ENCODE peak calls at places on chromosomes 12 and 14, in eight cellular contexts. P is A549, O is cardiac muscle cell, Q is osteocyte, U is AG04450, Y is neural crest cell, K is mucosa of descending colon, R is endothelial cell. D is an unnamed sample.

GRCh38 chr14:48398675-48399282 is 723.4 kb upstream of the MDGA2 start:
- DNase-seq in Q (no peak), K (peak), P (peak), O (peak), U (no peak), R (peak), Y (peak), D (no peak)

GRCh38 chr14:49594347-49595089 is 4.2 kb upstream of the LRR1 start:
- DNase-seq in U (peak), P (peak), Y (no peak), O (peak), K (peak), R (no peak), Q (no peak), D (no peak)

GRCh38 chr12:123071401-123072304 is 79.2 kb downstream of the PITPNM2 start:
- DNase-seq in P (no peak), U (no peak), Q (no peak), K (peak), O (no peak), R (no peak), Y (no peak), D (no peak)

GRCh38 chr14:29310757-29311156 is 544.2 kb downstream of the FOXG1 start:
- DNase-seq in P (no peak), K (no peak), O (no peak), Q (no peak), R (no peak), Y (no peak), U (no peak), D (no peak)

GRCh38 chr12:105330283-105330937 is at the start of gene C12orf75:
- DNase-seq in Y (peak), R (peak), K (peak), O (peak), U (no peak), P (peak), Q (peak), D (peak)

GRCh38 chr12:75623631-75624118 is 112.3 kb upstream of the KRR1 start:
- DNase-seq in U (no peak), O (peak), Y (no peak), R (no peak), Q (no peak), K (no peak), P (peak), D (no peak)

GRCh38 chr14:75196468-75196867 is 20.1 kb upstream of the TMED10 start:
- DNase-seq in Y (no peak), P (no peak), U (no peak), O (no peak), Q (no peak), K (peak), R (peak), D (peak)

GRCh38 chr14:33791971-33792370 is 158.9 kb downstream of the EGLN3 start:
- DNase-seq in U (no peak), P (no peak), Y (no peak), K (no peak), R (no peak), Q (no peak), O (no peak), D (no peak)

GRCh38 chr12:85448548-85449139 is 168.6 kb downstream of the ALX1 start:
- DNase-seq in P (peak), K (no peak), Q (no peak), R (no peak), U (no peak), O (peak), Y (no peak), D (no peak)

GRCh38 chr12:160858-161257 is 53.1 kb downstream of the SLC6A12 start:
- DNase-seq in O (no peak), U (no peak), P (no peak), Y (no peak), R (no peak), Q (no peak), K (no peak), D (no peak)

GRCh38 chr12:130249376-130249775 is 87.1 kb downstream of the FZD10 start:
- DNase-seq in U (no peak), O (no peak), R (no peak), P (no peak), K (no peak), Q (no peak), Y (no peak), D (no peak)

GRCh38 chr14:93533437-93533836 is 102.7 kb downstream of the UNC79 start:
- DNase-seq in U (no peak), Q (no peak), P (no peak), O (no peak), R (no peak), Y (no peak), K (no peak), D (no peak)

GRCh38 chr12:59934486-59934885 is 338.7 kb downstream of the SLC16A7 start:
- DNase-seq in K (no peak), Y (no peak), U (no peak), R (no peak), P (no peak), Q (no peak), O (no peak), D (no peak)

GRCh38 chr12:70982991-70983390 is 62.5 kb upstream of the PTPRR start:
- DNase-seq in P (no peak), O (no peak), K (no peak), U (no peak), Y (no peak), Q (no peak), R (no peak), D (no peak)

GRCh38 chr12:44889162-44889561 is 13.0 kb upstream of the NELL2 start:
- DNase-seq in O (no peak), R (no peak), U (no peak), P (no peak), Q (no peak), K (no peak), Y (no peak), D (no peak)

GRCh38 chr14:51441001-51441400 is 201.0 kb downstream of the TMX1 start:
- DNase-seq in K (no peak), Q (no peak), P (peak), Y (no peak), R (no peak), O (no peak), U (no peak), D (no peak)

DNA sequence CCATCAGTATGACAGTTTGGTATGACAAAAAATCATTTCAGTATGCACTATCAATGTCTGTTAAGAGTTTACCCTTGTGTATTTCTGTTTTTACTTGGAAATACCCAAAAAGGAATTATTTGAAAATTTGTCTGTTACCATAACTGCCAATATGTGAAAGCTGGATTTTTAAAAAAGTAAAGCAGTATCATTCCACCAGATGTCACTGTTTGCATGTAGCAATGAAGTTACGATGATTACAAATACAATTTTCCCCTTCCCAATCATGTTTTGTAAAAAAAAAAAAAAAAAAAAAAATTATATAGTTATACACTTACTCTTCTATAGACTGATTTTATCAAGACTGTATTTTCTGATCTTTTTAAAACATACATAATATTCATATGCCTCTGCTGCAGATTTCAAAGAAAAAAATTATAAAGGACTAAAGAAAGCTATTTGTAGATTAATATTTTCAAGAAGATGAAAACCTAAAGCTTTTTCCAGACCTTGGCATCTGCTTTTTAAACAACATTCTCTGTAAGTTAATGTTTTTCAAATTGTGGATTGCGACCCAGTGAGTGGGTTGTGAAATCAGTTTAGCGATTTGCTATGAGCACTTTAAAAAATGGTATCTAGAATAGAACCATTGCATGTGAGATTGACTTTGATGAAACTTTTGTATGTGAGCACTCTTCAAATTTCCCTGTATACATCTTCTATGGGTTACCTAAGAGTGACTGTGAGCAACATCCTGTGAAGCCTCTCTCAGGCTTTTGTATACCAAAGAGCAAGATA is 114.2 kb downstream of the TTC6 start:
- DNase-seq in P (peak), U (no peak), R (no peak), Q (no peak), Y (no peak), O (no peak), K (no peak), D (no peak)
- TF ChIP-seq CTCF in P (peak), U (peak), R (peak), Q (peak), Y (peak), O (peak), K (no peak), D (peak)

GRCh38 chr14:22122227-22123187 is 448.9 kb upstream of the OR4E1 start:
- DNase-seq in R (peak), Y (no peak), P (peak), O (peak), U (no peak), Q (no peak), K (peak), D (no peak)
- TF ChIP-seq CTCF in R (peak), Y (peak), P (no peak), O (no peak), U (peak), Q (peak), K (no peak), D (peak)

GRCh38 chr12:4899361-4899760 is 10.3 kb upstream of the KCNA1 start:
- DNase-seq in Q (no peak), P (no peak), U (no peak), K (no peak), R (no peak), O (no peak), Y (no peak), D (no peak)
- TF ChIP-seq CTCF in Q (peak), P (no peak), U (no peak), K (no peak), R (no peak), O (no peak), Y (peak), D (peak)

GRCh38 chr12:125024949-125025563 is 31.6 kb downstream of the BRI3BP start:
- DNase-seq in Y (no peak), O (no peak), R (no peak), K (no peak), U (no peak), Q (no peak), P (no peak), D (no peak)
- TF ChIP-seq CTCF in Y (no peak), O (no peak), R (no peak), K (no peak), U (no peak), Q (no peak), P (no peak), D (no peak)